ENCODE peak calls at places on chromosomes 2 and 18, in six cellular contexts. I is AG04450, S is psoas muscle, G is breast epithelium, A is brain microvascular endothelial cell, B is colonic mucosa. Z is an unnamed sample.

GRCh38 chr2:95294579-95295250 is 2.4 kb upstream of the KCNIP3 start:
- DNase-seq in I (no peak), S (no peak), G (no peak), A (no peak), B (no peak), Z (no peak)

GRCh38 chr2:26001743-26002341 is 19.5 kb upstream of the KIF3C start:
- DNase-seq in I (no peak), S (peak; percentile 78), G (no peak), A (no peak), B (peak; percentile 60), Z (no peak)

GRCh38 chr2:168798076-168798887 is 4.2 kb upstream of the NOSTRIN start:
- DNase-seq in I (no peak), S (no peak), G (no peak), A (peak; percentile 28), B (peak; percentile 65), Z (no peak)

GRCh38 chr2:197869501-197870111 is 65.2 kb downstream of the PLCL1 start:
- DNase-seq in I (no peak), S (no peak), G (no peak), A (peak; percentile 25), B (no peak), Z (no peak)

GRCh38 chr2:216319771-216320170 is 52.5 kb downstream of the MARCHF4 start:
- DNase-seq in I (no peak), S (no peak), G (no peak), A (peak; percentile 37), B (no peak), Z (no peak)

GRCh38 chr18:56575819-56576663 is 62.4 kb downstream of the TXNL1 start:
- DNase-seq in I (peak; percentile 34), S (no peak), G (no peak), A (peak; percentile 53), B (no peak), Z (no peak)

GRCh38 chr2:135152361-135152760 is 100.3 kb downstream of the RAB3GAP1 start:
- DNase-seq in I (no peak), S (no peak), G (no peak), A (no peak), B (no peak), Z (no peak)

GRCh38 chr2:72561621-72562318 is 264.1 kb downstream of the EXOC6B start:
- DNase-seq in I (peak; percentile 34), S (no peak), G (no peak), A (peak; percentile 81), B (no peak), Z (no peak)

GRCh38 chr2:164495491-164496223 is 125.6 kb downstream of the GRB14 start:
- DNase-seq in I (no peak), S (no peak), G (no peak), A (peak; percentile 44), B (no peak), Z (no peak)

GRCh38 chr2:150090031-150090430 is 397.4 kb downstream of the RND3 start:
- DNase-seq in I (no peak), S (no peak), G (no peak), A (no peak), B (no peak), Z (no peak)

GRCh38 chr2:229725716-229726346 is 11.5 kb upstream of the DNER start:
- DNase-seq in I (peak; percentile 76), S (no peak), G (no peak), A (peak; percentile 94), B (no peak), Z (no peak)

GRCh38 chr2:198127627-198128026 is 323.2 kb downstream of the PLCL1 start:
- DNase-seq in I (peak; percentile 38), S (peak; percentile 61), G (no peak), A (peak; percentile 28), B (peak; percentile 24), Z (no peak)

GRCh38 chr2:240823449-240824336 is 3.7 kb upstream of the KIF1A start:
- DNase-seq in I (no peak), S (no peak), G (no peak), A (no peak), B (no peak), Z (no peak)

GRCh38 chr18:32469190-32469611 is 1.5 kb downstream of the GAREM1 start:
- DNase-seq in I (no peak), S (peak; percentile 62), G (no peak), A (peak; percentile 18), B (peak; percentile 47), Z (no peak)

GRCh38 chr2:115169814-115170213 is 727.4 kb downstream of the DPP10 start:
- DNase-seq in I (no peak), S (no peak), G (no peak), A (no peak), B (no peak), Z (no peak)
- H3K27me3 ChIP-seq in I (no peaks in the 10 kb centered on the region), S (no peaks in the 10 kb centered on the region), G (peaks cover 3% of the 10 kb centered on the region), A (no peaks in the 10 kb centered on the region), B (no peaks in the 10 kb centered on the region), Z (no peaks in the 10 kb centered on the region)

GRCh38 chr2:23603156-23603555 is 218.2 kb downstream of the KLHL29 start:
- DNase-seq in I (no peak), S (no peak), G (no peak), A (no peak), B (no peak), Z (no peak)

GRCh38 chr2:23605236-23605635 is 220.3 kb downstream of the KLHL29 start:
- DNase-seq in I (no peak), S (no peak), G (no peak), A (no peak), B (no peak), Z (no peak)

GRCh38 chr2:23602113-23602512 is 217.1 kb downstream of the KLHL29 start:
- DNase-seq in I (peak; percentile 51), S (peak; percentile 95), G (no peak), A (peak; percentile 86), B (no peak), Z (peak; percentile 93)

GRCh38 chr2:23604731-23605130 is 219.8 kb downstream of the KLHL29 start:
- DNase-seq in I (no peak), S (no peak), G (no peak), A (no peak), B (no peak), Z (no peak)

DNA sequence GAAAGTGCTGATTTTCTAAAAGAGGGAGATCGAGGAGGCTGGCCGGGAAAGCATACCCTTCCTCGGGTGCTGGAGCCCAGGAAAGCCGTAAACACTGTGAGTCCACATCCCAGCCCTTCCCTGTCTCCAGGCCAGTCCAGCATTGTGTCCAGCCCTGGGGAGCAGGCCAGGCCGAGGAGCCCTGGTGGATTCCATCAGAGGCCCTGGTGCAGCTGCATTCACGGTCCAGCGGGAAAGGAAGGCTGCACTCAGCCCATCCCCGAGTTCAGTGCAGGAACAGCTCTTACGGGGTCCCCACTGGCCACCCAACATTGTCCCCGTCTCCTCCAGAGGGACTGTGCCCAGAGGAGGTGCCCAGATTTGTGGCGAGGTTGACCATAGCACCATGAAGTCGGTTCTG is 218.6 kb downstream of the KLHL29 start:
- DNase-seq in I (no peak), S (no peak), G (no peak), A (no peak), B (no peak), Z (no peak)
- H3K27ac ChIP-seq in I (no peak overlapping the region), S (no peak overlapping the region), G (no peak overlapping the region), A (no peak overlapping the region), B (no peak overlapping the region), Z (no peak overlapping the region)

DNA sequence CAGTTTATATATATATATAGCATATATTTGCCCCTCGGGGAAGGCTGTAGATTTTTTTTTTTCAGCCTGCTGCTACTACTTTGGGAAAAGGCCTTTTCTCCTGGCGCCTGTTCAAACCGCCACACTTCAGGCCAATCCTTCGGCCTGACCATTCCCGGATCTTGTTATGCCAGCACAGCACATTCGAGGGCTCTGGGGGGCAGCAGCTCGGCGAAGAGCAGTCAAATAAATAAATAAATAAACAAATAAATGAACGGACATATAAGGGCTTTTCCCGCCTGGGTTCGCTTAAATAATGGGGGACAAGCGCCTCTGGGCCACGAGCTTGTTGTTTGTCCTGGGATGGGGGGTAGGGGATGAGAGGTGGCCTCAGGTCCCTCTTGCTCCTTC is 10.6 kb downstream of the HOXD8 start:
- DNase-seq in I (no peak), S (no peak), G (no peak), A (no peak), B (no peak), Z (no peak)
- H3K4me3 ChIP-seq in I (peak overlapping the region; percentile 58), S (peak overlapping the region; percentile 89), G (peak overlapping the region; percentile 82), A (peak overlapping the region; percentile 17), B (peak overlapping the region; percentile 47), Z (peak overlapping the region; percentile 42)

GRCh38 chr2:128628996-128629395 is 310.3 kb upstream of the HS6ST1 start:
- DNase-seq in I (no peak), S (no peak), G (no peak), A (no peak), B (no peak), Z (no peak)
- H3K27me3 ChIP-seq in I (no peaks in the 10 kb centered on the region), S (no peaks in the 10 kb centered on the region), G (no peaks in the 10 kb centered on the region), A (no peaks in the 10 kb centered on the region), B (no peaks in the 10 kb centered on the region), Z (no peaks in the 10 kb centered on the region)

GRCh38 chr2:177059313-177059712 is 153.3 kb upstream of the HNRNPA3 start:
- DNase-seq in I (no peak), S (no peak), G (no peak), A (no peak), B (no peak), Z (no peak)
- H3K27ac ChIP-seq in I (no peak overlapping the region), S (no peak overlapping the region), G (no peak overlapping the region), A (no peak overlapping the region), B (no peak overlapping the region), Z (no peak overlapping the region)

GRCh38 chr2:218961229-218961628 is 1.8 kb downstream of the CDK5R2 start:
- DNase-seq in I (no peak), S (no peak), G (no peak), A (no peak), B (no peak), Z (no peak)

GRCh38 chr2:218964041-218964771 is 4.7 kb downstream of the CDK5R2 start:
- DNase-seq in I (peak; percentile 65), S (no peak), G (no peak), A (peak; percentile 58), B (no peak), Z (no peak)

GRCh38 chr2:218963597-218963996 is 4.1 kb downstream of the CDK5R2 start:
- DNase-seq in I (no peak), S (no peak), G (no peak), A (no peak), B (no peak), Z (no peak)

GRCh38 chr2:218961651-218962570 is 2.4 kb downstream of the CDK5R2 start:
- DNase-seq in I (no peak), S (no peak), G (no peak), A (no peak), B (no peak), Z (no peak)

DNA sequence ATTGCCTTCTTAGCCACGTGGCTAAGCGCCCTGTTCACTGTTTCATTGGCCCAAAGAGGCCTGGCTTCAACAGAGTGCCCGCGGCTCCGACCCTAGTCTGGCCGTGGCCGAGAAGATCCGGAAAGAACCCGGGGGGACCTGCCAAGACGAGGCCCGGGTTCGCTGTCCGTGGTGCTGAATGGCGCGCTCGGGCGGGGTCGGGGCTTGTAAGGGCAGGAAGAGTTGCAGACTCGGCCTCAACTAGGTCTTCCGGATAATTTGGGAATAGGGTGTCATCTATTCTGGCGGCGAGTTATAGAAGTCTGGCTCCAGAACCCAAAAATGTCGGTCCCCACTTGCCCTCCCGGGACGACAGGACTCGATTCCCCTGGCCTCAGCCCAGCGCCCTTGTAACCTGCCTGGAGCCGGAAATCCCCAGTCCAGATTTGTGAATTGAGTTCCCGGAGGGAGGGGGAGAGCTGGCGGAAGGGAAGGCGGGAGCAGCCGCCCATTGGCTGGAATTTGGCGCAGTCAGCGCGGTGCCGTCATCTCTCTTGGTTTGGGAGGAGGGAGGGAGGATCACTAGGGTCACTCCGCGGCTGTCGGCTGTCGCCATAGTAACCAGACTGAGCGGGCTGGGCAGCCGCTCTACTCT is 3.5 kb downstream of the CDK5R2 start:
- DNase-seq in I (no peak), S (peak; percentile 81), G (no peak), A (peak; percentile 14), B (peak; percentile 68), Z (no peak)
- H3K4me3 ChIP-seq in I (peak overlapping the region; percentile 41), S (no peak overlapping the region), G (no peak overlapping the region), A (peak overlapping the region; percentile 24), B (no peak overlapping the region), Z (no peak overlapping the region)